ENCODE peak calls at places on chromosomes 11 and 22, in four cellular contexts. K is SK-N-DZ; Y is stimulated activated CD4-positive, alpha-beta T cell treated with anti-CD3 and anti-CD28 coated beads, Interleukin-1b, Interleukin-23, amount 100 ng/mL, for 24 hours; U is activated CD4-positive, CD25-positive, alpha-beta regulatory T cell treated with anti-CD3 and anti-CD28 coated beads, Interleukin-2, amount 50 U/mL, for 16 hours. A is an unnamed sample.
A peak's percentile ranks its signal among the peaks of the same experiment; 100 is the strongest.

GRCh38 chr22:29244785-29245625 is 22.8 kb downstream of the RHBDD3 start:
- DNase-seq in Y (no peak), U (no peak), K (no peak), A (no peak)

GRCh38 chr11:128399186-128399585 is 188.2 kb downstream of the ETS1 start:
- DNase-seq in K (no peak), Y (no peak), U (no peak), A (no peak)

GRCh38 chr11:87173185-87174039 is 135.7 kb downstream of the TMEM135 start:
- DNase-seq in U (no peak), K (no peak), Y (no peak), A (no peak)

GRCh38 chr11:36002196-36002595 is 58.3 kb downstream of the LDLRAD3 start:
- DNase-seq in Y (no peak), U (no peak), K (no peak), A (no peak)

GRCh38 chr11:74693531-74693930 is 37.7 kb downstream of the CHRDL2 start:
- DNase-seq in K (no peak), U (no peak), Y (no peak), A (no peak)

GRCh38 chr11:87038235-87038960 is 664 bp downstream of the TMEM135 start:
- DNase-seq in K (peak; percentile 9), U (no peak), Y (no peak), A (peak; percentile 27)

GRCh38 chr11:45449036-45449601 is 163.0 kb upstream of the SYT13 start:
- DNase-seq in U (no peak), K (no peak), Y (no peak), A (no peak)

GRCh38 chr22:19824197-19825015 is 30.3 kb downstream of the GNB1L start:
- DNase-seq in K (no peak), Y (no peak), U (no peak), A (no peak)

GRCh38 chr11:12411806-12412727 is 34.7 kb downstream of the PARVA start:
- DNase-seq in K (peak; percentile 86), Y (peak; percentile 25), U (no peak), A (peak; percentile 74)

GRCh38 chr11:60934091-60934789 is 10.0 kb downstream of the TMEM132A start:
- DNase-seq in U (no peak), Y (no peak), K (no peak), A (no peak)

GRCh38 chr11:88431675-88432341 is 94.3 kb upstream of the CTSC start:
- DNase-seq in K (peak; percentile 82), U (no peak), Y (no peak), A (no peak)

GRCh38 chr11:5247479-5248192 is 2.0 kb downstream of the HBG1 start:
- DNase-seq in K (no peak), Y (no peak), U (no peak), A (no peak)

GRCh38 chr22:17712441-17712840 is 61.8 kb downstream of the BID start:
- DNase-seq in U (no peak), Y (no peak), K (no peak), A (no peak)

GRCh38 chr11:65870307-65870658 is 2.3 kb downstream of the EFEMP2 start:
- DNase-seq in Y (no peak), U (no peak), K (no peak), A (no peak)

GRCh38 chr11:64654958-64655541 is 64.0 kb downstream of the SLC22A12 start:
- DNase-seq in K (no peak), U (no peak), Y (no peak), A (no peak)

GRCh38 chr11:57349491-57350274 is 11.5 kb downstream of the P2RX3 start:
- DNase-seq in Y (peak; percentile 43), U (peak; percentile 46), K (no peak), A (peak; percentile 36)

GRCh38 chr11:3169952-3170755 is 5.0 kb upstream of the OSBPL5 start:
- DNase-seq in U (no peak), Y (no peak), K (no peak), A (no peak)

GRCh38 chr22:30005213-30005857 is 74.9 kb upstream of the HORMAD2 start:
- DNase-seq in Y (peak; percentile 28), U (peak; percentile 33), K (peak; percentile 63), A (peak; percentile 86)

GRCh38 chr22:39343259-39344045 is 6.3 kb upstream of the SYNGR1 start:
- DNase-seq in Y (peak; percentile 31), K (peak; percentile 67), U (no peak), A (peak; percentile 95)

GRCh38 chr22:43483266-43483665 is 71.5 kb downstream of the MPPED1 start:
- DNase-seq in K (no peak), Y (no peak), U (no peak), A (no peak)

GRCh38 chr22:31144223-31144622 is 3.9 kb upstream of the PLA2G3 start:
- DNase-seq in Y (no peak), U (no peak), K (no peak), A (no peak)

GRCh38 chr22:42270512-42271190 is at the start of gene TCF20:
- DNase-seq in U (peak; percentile 63), Y (peak; percentile 61), K (peak; percentile 77), A (peak; percentile 71)

GRCh38 chr22:49186756-49187155 is 640.9 kb downstream of the BRD1 start:
- DNase-seq in Y (no peak), K (no peak), U (no peak), A (no peak)

GRCh38 chr11:17129003-17129402 is 51.5 kb upstream of the RPS13 start:
- DNase-seq in Y (no peak), K (no peak), U (no peak), A (no peak)

A was measured in cerebellar cortex.